ENCODE peak calls at places on chromosomes 4 and X, in nine cellular contexts. I, C, R, N, J, V, S, O and X are unnamed samples. For H3K36me3, the result is how much of the 10 kb centered on the place peaks cover.

GRCh38 chr4:183681119-183681518 is 22.0 kb downstream of the TRAPPC11 start:
- DNase-seq in I (no peak), C (no peak), R (no peak), N (no peak), J (no peak), V (no peak), S (no peak), O (no peak), X (no peak)

GRCh38 chr4:68865178-68865638 is 49.4 kb downstream of the UGT2B10 start:
- DNase-seq in I (no peak), C (no peak), R (no peak), N (no peak), J (no peak), V (no peak), S (no peak), O (no peak), X (no peak)

GRCh38 chr4:82519072-82519471 is 42.7 kb downstream of the TMEM150C start:
- DNase-seq in I (no peak), C (no peak), R (no peak), N (no peak), J (no peak), V (no peak), S (no peak), O (no peak), X (no peak)

GRCh38 chr4:34619531-34620109 is 1624.7 kb downstream of the ARAP2 start:
- DNase-seq in I (no peak), C (no peak), R (peak), N (no peak), J (no peak), V (no peak), S (no peak), O (no peak), X (no peak)

GRCh38 chrX:150408561-150408960 is 45.4 kb downstream of the MAMLD1 start:
- DNase-seq in I (no peak), C (no peak), R (no peak), N (no peak), J (no peak), V (no peak), S (no peak), O (no peak), X (no peak)

GRCh38 chrX:70196961-70197805 is 19.9 kb downstream of the DGAT2L6 start:
- DNase-seq in I (peak), C (no peak), R (peak), N (no peak), J (no peak), V (peak), S (peak), O (peak), X (peak)

GRCh38 chrX:100659431-100660137 is 15.6 kb downstream of the SRPX2 start:
- DNase-seq in I (no peak), C (no peak), R (no peak), N (no peak), J (no peak), V (peak), S (no peak), O (no peak), X (no peak)

GRCh38 chrX:103927030-103927429 is 35.4 kb upstream of the TMSB15B start:
- DNase-seq in I (no peak), C (no peak), R (no peak), N (no peak), J (no peak), V (no peak), S (no peak), O (no peak), X (no peak)

GRCh38 chrX:154603438-154604430 is 15.3 kb downstream of the CTAG1B start:
- DNase-seq in I (no peak), C (peak), R (peak), N (no peak), J (no peak), V (no peak), S (no peak), O (no peak), X (no peak)

GRCh38 chrX:108001218-108001814 is 19.1 kb upstream of the TEX13B start:
- DNase-seq in I (no peak), C (no peak), R (peak), N (no peak), J (no peak), V (no peak), S (peak), O (peak), X (no peak)

GRCh38 chrX:118189628-118190027 is 73.0 kb upstream of the KLHL13 start:
- DNase-seq in I (no peak), C (no peak), R (peak), N (no peak), J (no peak), V (no peak), S (no peak), O (peak), X (no peak)

GRCh38 chr4:147289181-147289580 is 191.7 kb upstream of the EDNRA start:
- DNase-seq in I (no peak), C (no peak), R (no peak), N (no peak), J (no peak), V (no peak), S (no peak), O (no peak), X (no peak)

GRCh38 chr4:47442980-47443379 is 20.5 kb downstream of the COMMD8 start:
- DNase-seq in I (no peak), C (no peak), R (no peak), N (no peak), J (no peak), V (no peak), S (no peak), O (no peak), X (no peak)

GRCh38 chr4:19380600-19380999 is 871.1 kb upstream of the SLIT2 start:
- DNase-seq in I (no peak), C (no peak), R (no peak), N (no peak), J (no peak), V (no peak), S (no peak), O (no peak), X (no peak)

GRCh38 chr4:6319530-6320150 is 50.0 kb downstream of the WFS1 start:
- DNase-seq in I (no peak), C (no peak), R (no peak), N (no peak), J (no peak), V (no peak), S (no peak), O (no peak), X (no peak)

GRCh38 chr4:145871209-145871608 is 67.4 kb downstream of the ZNF827 start:
- DNase-seq in I (no peak), C (no peak), R (no peak), N (no peak), J (no peak), V (no peak), S (no peak), O (no peak), X (no peak)

GRCh38 chr4:75048208-75048879 is 115.4 kb downstream of the PARM1 start:
- DNase-seq in I (peak), C (no peak), R (peak), N (no peak), J (no peak), V (no peak), S (peak), O (peak), X (no peak)

GRCh38 chrX:20361890-20362262 is 95.2 kb upstream of the RPS6KA3 start:
- DNase-seq in I (no peak), C (no peak), R (peak), N (no peak), J (peak), V (no peak), S (peak), O (no peak), X (no peak)

GRCh38 chr4:182853731-182854130 is 63.5 kb downstream of the DCTD start:
- DNase-seq in I (no peak), C (no peak), R (no peak), N (no peak), J (no peak), V (no peak), S (no peak), O (no peak), X (no peak)

GRCh38 chr4:154565704-154566103 is 2.9 kb downstream of the FGB start:
- DNase-seq in I (no peak), C (no peak), R (no peak), N (no peak), J (no peak), V (no peak), S (no peak), O (no peak), X (no peak)

GRCh38 chr4:125388653-125389052 is 73.9 kb downstream of the FAT4 start:
- DNase-seq in I (no peak), C (no peak), R (no peak), N (no peak), J (peak), V (no peak), S (no peak), O (no peak), X (no peak)

GRCh38 chr4:157727163-157727562 is 445.7 kb downstream of the GASK1B start:
- DNase-seq in I (no peak), C (no peak), R (no peak), N (no peak), J (no peak), V (no peak), S (no peak), O (no peak), X (no peak)

GRCh38 chr4:78704981-78705757 is 71.0 kb upstream of the BMP2K start:
- DNase-seq in I (no peak), C (no peak), R (no peak), N (no peak), J (peak), V (no peak), S (no peak), O (no peak), X (peak)

GRCh38 chrX:19440713-19441112 is 74.6 kb downstream of the MAP3K15 start:
- DNase-seq in I (no peak), C (no peak), R (no peak), N (no peak), J (no peak), V (no peak), S (no peak), O (no peak), X (peak)

GRCh38 chrX:134024686-134025377 is 39.4 kb upstream of the GPC3 start:
- DNase-seq in I (no peak), C (no peak), R (no peak), N (no peak), J (no peak), V (no peak), S (no peak), O (no peak), X (no peak)

GRCh38 chrX:9269134-9269533 is 195.7 kb upstream of the TBL1X start:
- DNase-seq in I (no peak), C (no peak), R (no peak), N (no peak), J (no peak), V (no peak), S (no peak), O (no peak), X (no peak)

GRCh38 chr4:40552536-40552935 is 77.1 kb downstream of the RBM47 start:
- DNase-seq in I (no peak), C (no peak), R (peak), N (no peak), J (no peak), V (peak), S (no peak), O (no peak), X (no peak)

DNA sequence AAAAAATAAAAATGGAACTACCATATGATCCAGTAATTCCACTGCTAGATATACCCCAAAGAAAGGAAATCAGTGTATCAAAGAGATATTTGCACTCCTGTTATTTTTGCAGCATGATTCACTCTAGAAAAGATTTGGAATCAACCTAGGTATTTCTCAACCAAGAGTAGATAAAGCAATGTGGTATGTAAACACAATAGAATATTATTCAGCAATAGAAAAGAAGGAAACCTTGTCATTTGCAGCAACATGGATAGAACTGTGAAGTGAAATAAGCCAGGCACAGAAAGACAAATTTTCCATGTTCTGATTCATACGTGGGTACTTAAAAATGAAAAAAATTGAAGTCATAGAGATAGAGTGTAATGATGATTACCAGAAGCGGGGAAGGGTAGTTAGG is 362.3 kb upstream of the EPHA5 start:
- DNase-seq in I (no peak), C (no peak), R (no peak), N (no peak), J (no peak), V (no peak), S (no peak), O (no peak), X (no peak)
- H3K36me3 ChIP-seq in I (under half), C (under half), R (under half), N (under half), J (under half), V (under half), S (under half), O (under half), X (under half)

DNA sequence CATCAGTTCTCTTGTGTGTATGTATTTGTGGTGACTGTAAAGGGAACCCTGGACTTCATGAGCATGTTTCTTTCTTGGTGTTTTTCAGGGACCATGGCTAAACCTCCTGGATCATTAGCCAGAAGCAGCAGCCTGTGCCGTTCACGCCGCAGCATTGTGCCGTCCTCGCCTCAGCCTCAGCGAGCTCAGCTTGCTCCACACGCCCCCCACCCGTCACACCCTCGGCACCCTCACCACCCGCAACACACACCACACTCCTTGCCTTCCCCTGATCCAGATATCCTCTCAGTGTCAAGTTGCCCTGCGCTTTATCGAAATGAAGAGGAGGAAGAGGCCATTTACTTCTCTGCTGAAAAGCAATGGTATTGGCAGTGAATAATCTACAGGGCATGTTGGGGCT is 157.0 kb downstream of the STIM2 start:
- DNase-seq in I (no peak), C (no peak), R (no peak), N (no peak), J (no peak), V (no peak), S (no peak), O (no peak), X (no peak)
- H3K36me3 ChIP-seq in I (under half), C (under half), R (under half), N (under half), J (under half), V (under half), S (under half), O (under half), X (under half)

GRCh38 chrX:71454222-71454621 is 78.7 kb upstream of the OGT start:
- DNase-seq in I (no peak), C (no peak), R (no peak), N (no peak), J (no peak), V (no peak), S (no peak), O (no peak), X (no peak)
- H3K36me3 ChIP-seq in I (under half), C (under half), R (under half), N (half or more), J (under half), V (under half), S (under half), O (half or more), X (under half)

DNA sequence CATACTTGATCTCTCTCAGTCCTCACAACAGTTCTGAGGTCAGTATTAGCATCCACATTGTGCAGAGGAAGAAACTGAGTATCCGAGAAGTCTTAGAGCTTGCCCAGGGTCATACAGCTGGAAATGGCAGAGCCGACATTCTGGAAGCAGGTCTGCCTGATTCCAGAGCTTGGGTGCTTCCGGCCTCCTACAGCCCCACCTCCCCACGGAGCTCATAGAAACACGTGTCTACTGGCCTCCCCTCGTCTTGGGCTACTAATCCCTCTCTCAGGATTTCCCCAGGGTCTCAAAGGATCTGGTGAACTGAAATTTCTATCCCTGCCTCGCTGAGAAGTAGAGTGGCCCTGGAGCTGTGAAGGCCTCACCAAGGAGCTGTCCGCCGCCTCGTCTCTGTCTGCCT is 12.0 kb upstream of the KDM5C start:
- DNase-seq in I (no peak), C (no peak), R (no peak), N (no peak), J (no peak), V (no peak), S (no peak), O (no peak), X (no peak)
- H3K36me3 ChIP-seq in I (under half), C (under half), R (under half), N (under half), J (under half), V (under half), S (under half), O (under half), X (under half)

GRCh38 chrX:291411-291901 is 10.3 kb downstream of the PLCXD1 start:
- DNase-seq in I (no peak), C (peak), R (no peak), N (peak), J (no peak), V (peak), S (no peak), O (no peak), X (no peak)

GRCh38 chrX:287670-288069 is 6.5 kb downstream of the PLCXD1 start:
- DNase-seq in I (no peak), C (no peak), R (no peak), N (no peak), J (no peak), V (no peak), S (no peak), O (no peak), X (no peak)

GRCh38 chrX:290476-291166 is 9.4 kb downstream of the PLCXD1 start:
- DNase-seq in I (no peak), C (no peak), R (no peak), N (peak), J (no peak), V (peak), S (no peak), O (no peak), X (no peak)

GRCh38 chrX:285076-285677 is 4.0 kb downstream of the PLCXD1 start:
- DNase-seq in I (no peak), C (no peak), R (no peak), N (no peak), J (no peak), V (peak), S (no peak), O (no peak), X (peak)

GRCh38 chrX:288561-288991 is 7.4 kb downstream of the PLCXD1 start:
- DNase-seq in I (no peak), C (no peak), R (no peak), N (peak), J (no peak), V (peak), S (no peak), O (no peak), X (no peak)
- H3K36me3 ChIP-seq in I (half or more), C (under half), R (under half), N (half or more), J (under half), V (under half), S (under half), O (under half), X (under half)

GRCh38 chr4:143202824-143203223 is 18.1 kb downstream of the USP38 start:
- DNase-seq in I (no peak), C (no peak), R (no peak), N (no peak), J (no peak), V (no peak), S (no peak), O (no peak), X (no peak)
- H3K36me3 ChIP-seq in I (under half), C (under half), R (under half), N (half or more), J (under half), V (under half), S (under half), O (half or more), X (under half)

DNA sequence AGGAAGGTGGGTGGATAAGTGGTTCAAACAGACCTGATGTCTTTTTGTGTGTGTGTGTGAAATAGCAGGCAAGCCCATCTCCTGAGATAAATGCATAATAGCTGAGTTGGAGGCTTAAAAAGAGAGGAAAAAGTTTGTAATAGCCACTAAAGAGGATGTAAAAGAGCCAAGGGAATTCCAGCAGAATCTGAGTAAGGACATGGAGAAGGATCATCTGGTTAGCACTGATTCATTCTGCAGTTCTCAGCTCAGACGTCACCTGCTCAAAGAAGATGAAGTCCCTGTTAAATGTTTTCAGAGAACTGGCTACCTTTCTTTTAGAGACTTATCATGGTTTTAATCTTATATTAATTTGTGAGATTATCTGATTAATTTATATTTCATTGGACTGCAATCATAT is 21.0 kb upstream of the IL13RA2 start:
- DNase-seq in I (no peak), C (no peak), R (no peak), N (no peak), J (no peak), V (no peak), S (no peak), O (no peak), X (no peak)
- H3K36me3 ChIP-seq in I (under half), C (under half), R (under half), N (under half), J (under half), V (under half), S (under half), O (under half), X (under half)